ENCODE peak calls at places on chromosomes 4 and X, in six cellular contexts. P is aorta, Q is substantia nigra, D is brain microvascular endothelial cell, N is psoas muscle, H is mesendoderm. Y is an unnamed sample.
A peak's percentile ranks its signal among the peaks of the same experiment; 100 is the strongest.

GRCh38 chr4:153349206-153349805 is 4.8 kb downstream of the MND1 start:
- DNase-seq in P (no peak), Q (no peak), D (no peak), N (no peak), H (no peak), Y (no peak)

GRCh38 chrX:72280210-72280882 is 3.3 kb upstream of the RPS4X start:
- DNase-seq in P (no peak), Q (no peak), D (no peak), N (no peak), H (no peak), Y (no peak)

GRCh38 chr4:25330905-25331816 is 18.6 kb downstream of the ZCCHC4 start:
- DNase-seq in P (no peak), Q (no peak), D (no peak), N (no peak), H (no peak), Y (no peak)

GRCh38 chr4:168784786-168785461 is 225.1 kb downstream of the CBR4 start:
- DNase-seq in P (no peak), Q (no peak), D (no peak), N (no peak), H (peak; percentile 34), Y (no peak)

GRCh38 chr4:1274871-1275270 is 14.8 kb upstream of the MAEA start:
- DNase-seq in P (no peak), Q (no peak), D (no peak), N (no peak), H (no peak), Y (no peak)

GRCh38 chr4:139547979-139548378 is 8.0 kb downstream of the SETD7 start:
- DNase-seq in P (no peak), Q (no peak), D (no peak), N (no peak), H (no peak), Y (no peak)

GRCh38 chrX:19846995-19847790 is 40.2 kb downstream of the SH3KBP1 start:
- DNase-seq in P (no peak), Q (no peak), D (peak; percentile 83), N (no peak), H (peak; percentile 86), Y (no peak)

GRCh38 chrX:120311632-120312000 is 355 bp upstream of the TMEM255A start:
- DNase-seq in P (no peak), Q (no peak), D (no peak), N (no peak), H (no peak), Y (no peak)

GRCh38 chr4:1511441-1512041 is 105.3 kb upstream of the NKX1-1 start:
- DNase-seq in P (peak; percentile 74), Q (no peak), D (peak; percentile 49), N (peak; percentile 78), H (peak; percentile 79), Y (peak; percentile 46)

GRCh38 chrX:43559643-43560042 is 96.5 kb upstream of the MAOA start:
- DNase-seq in P (no peak), Q (peak; percentile 0), D (peak; percentile 22), N (no peak), H (peak; percentile 85), Y (no peak)

GRCh38 chrX:140502491-140503229 is 2.2 kb downstream of the SOX3 start:
- DNase-seq in P (no peak), Q (no peak), D (no peak), N (no peak), H (peak; percentile 37), Y (no peak)

GRCh38 chr4:98484031-98484430 is 174.4 kb downstream of the TSPAN5 start:
- DNase-seq in P (no peak), Q (no peak), D (no peak), N (no peak), H (no peak), Y (no peak)

GRCh38 chr4:44927361-44928061 is 201.2 kb upstream of the GNPDA2 start:
- DNase-seq in P (no peak), Q (no peak), D (no peak), N (no peak), H (peak; percentile 54), Y (no peak)

GRCh38 chrX:153551135-153551534 is 33.7 kb downstream of the ATP2B3 start:
- DNase-seq in P (no peak), Q (no peak), D (peak; percentile 16), N (no peak), H (no peak), Y (no peak)

GRCh38 chr4:43339435-43339834 is 446.9 kb downstream of the GRXCR1 start:
- DNase-seq in P (no peak), Q (no peak), D (peak; percentile 13), N (no peak), H (no peak), Y (no peak)

GRCh38 chr4:143281507-143282169 is 55.0 kb upstream of the GAB1 start:
- DNase-seq in P (no peak), Q (no peak), D (no peak), N (no peak), H (no peak), Y (no peak)

GRCh38 chr4:24382381-24382780 is 202.0 kb downstream of the DHX15 start:
- DNase-seq in P (no peak), Q (no peak), D (no peak), N (no peak), H (no peak), Y (no peak)

GRCh38 chr4:118033148-118034060 is 882 bp upstream of the NDST3 start:
- DNase-seq in P (peak; percentile 77), Q (no peak), D (no peak), N (peak; percentile 60), H (peak; percentile 75), Y (peak; percentile 62)

GRCh38 chr4:14833053-14833452 is 169.2 kb upstream of the CPEB2 start:
- DNase-seq in P (no peak), Q (no peak), D (no peak), N (no peak), H (no peak), Y (no peak)

GRCh38 chr4:16684083-16684482 is 214.4 kb downstream of the LDB2 start:
- DNase-seq in P (no peak), Q (no peak), D (peak; percentile 94), N (no peak), H (no peak), Y (no peak)

GRCh38 chr4:83504544-83504943 is 19.6 kb upstream of the ABRAXAS1 start:
- DNase-seq in P (no peak), Q (no peak), D (no peak), N (no peak), H (no peak), Y (no peak)

GRCh38 chr4:140943486-140943885 is 187.3 kb upstream of the TBC1D9 start:
- DNase-seq in P (no peak), Q (no peak), D (peak; percentile 64), N (no peak), H (no peak), Y (no peak)

GRCh38 chr4:54971474-54971950 is 153.9 kb downstream of the KDR start:
- DNase-seq in P (no peak), Q (no peak), D (peak; percentile 44), N (no peak), H (peak; percentile 78), Y (no peak)

GRCh38 chr4:1347410-1347864 is 429 bp downstream of the UVSSA start:
- DNase-seq in P (peak; percentile 92), Q (peak; percentile 52), D (peak; percentile 79), N (peak; percentile 88), H (peak; percentile 82), Y (peak; percentile 86)

GRCh38 chrX:45743081-45743533 is 542.4 kb upstream of the DIPK2B start:
- DNase-seq in P (no peak), Q (no peak), D (peak; percentile 46), N (no peak), H (peak; percentile 49), Y (no peak)

GRCh38 chrX:109475174-109475891 is 6.6 kb downstream of the GUCY2F start:
- DNase-seq in P (no peak), Q (peak; percentile 20), D (peak; percentile 53), N (no peak), H (peak; percentile 91), Y (no peak)

GRCh38 chrX:77899081-77899828 is at the start of gene COX7B:
- DNase-seq in P (no peak), Q (peak; percentile 48), D (peak; percentile 91), N (peak; percentile 58), H (peak; percentile 99), Y (peak; percentile 45)

GRCh38 chr4:159563257-159563656 is 460.4 kb downstream of the RAPGEF2 start:
- DNase-seq in P (no peak), Q (no peak), D (no peak), N (no peak), H (no peak), Y (no peak)

GRCh38 chrX:154654372-154654771 is 993 bp upstream of the CTAG2 start:
- DNase-seq in P (no peak), Q (no peak), D (no peak), N (no peak), H (no peak), Y (no peak)

GRCh38 chr4:83455300-83456183 is at the start of the genes HELQ and MRPS18C:
- DNase-seq in P (peak; percentile 96), Q (peak; percentile 91), D (peak; percentile 98), N (peak; percentile 97), H (peak; percentile 99), Y (peak; percentile 97)

GRCh38 chr4:40718571-40718970 is 31.2 kb upstream of the NSUN7 start:
- DNase-seq in P (no peak), Q (no peak), D (no peak), N (no peak), H (peak; percentile 27), Y (no peak)

GRCh38 chrX:123173833-123174232 is 10.2 kb upstream of the GRIA3 start:
- DNase-seq in P (no peak), Q (no peak), D (no peak), N (no peak), H (peak; percentile 34), Y (no peak)

GRCh38 chr4:183436417-183436816 is 8.0 kb upstream of the CDKN2AIP start:
- DNase-seq in P (no peak), Q (no peak), D (no peak), N (no peak), H (peak; percentile 34), Y (no peak)

GRCh38 chr4:174702974-174703478 is 126.0 kb downstream of the GLRA3 start:
- DNase-seq in P (no peak), Q (no peak), D (peak; percentile 14), N (no peak), H (peak; percentile 50), Y (no peak)

DNA sequence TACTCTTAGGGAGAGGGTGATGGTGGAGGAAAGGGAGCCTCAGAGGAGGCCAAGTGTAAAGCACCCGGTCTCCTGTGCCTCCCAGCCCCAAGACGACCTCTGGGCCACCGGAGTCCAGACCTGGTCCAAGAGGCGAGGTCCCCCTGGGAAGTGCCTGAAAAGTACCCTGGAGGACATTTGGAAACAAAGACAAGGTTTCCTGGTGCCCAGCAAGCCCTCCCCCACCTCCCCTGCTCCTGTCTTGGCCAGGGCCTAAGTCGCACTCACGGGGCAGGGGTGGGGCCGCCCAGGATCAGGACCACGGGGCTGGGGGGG is 532 bp upstream of the SH3BP2 start:
- DNase-seq in P (no peak), Q (no peak), D (no peak), N (no peak), H (no peak), Y (no peak)
- H3K27ac ChIP-seq in P (no peak overlapping the region), Q (no peak overlapping the region), D (no peak overlapping the region), N (peak overlapping the region; percentile 9), H (no peak overlapping the region), Y (peak overlapping the region; percentile 49)

GRCh38 chr4:4325321-4325720 is 35.3 kb downstream of the ZBTB49 start:
- DNase-seq in P (peak; percentile 28), Q (no peak), D (no peak), N (no peak), H (no peak), Y (no peak)
- H3K27ac ChIP-seq in P (no peak overlapping the region), Q (no peak overlapping the region), D (no peak overlapping the region), N (no peak overlapping the region), H (no peak overlapping the region), Y (peak overlapping the region; percentile 54)

GRCh38 chr4:138312536-138312911 is 70.4 kb upstream of the SLC7A11 start:
- DNase-seq in P (no peak), Q (no peak), D (no peak), N (no peak), H (no peak), Y (no peak)
- H3K27ac ChIP-seq in P (no peak overlapping the region), Q (no peak overlapping the region), D (no peak overlapping the region), N (no peak overlapping the region), H (no peak overlapping the region), Y (no peak overlapping the region)

GRCh38 chrX:74351760-74352159 is 47.8 kb downstream of the ZCCHC13 start:
- DNase-seq in P (no peak), Q (no peak), D (no peak), N (no peak), H (no peak), Y (no peak)
- H3K27ac ChIP-seq in P (no peak overlapping the region), Q (no peak overlapping the region), D (no peak overlapping the region), N (no peak overlapping the region), H (no peak overlapping the region), Y (no peak overlapping the region)

Y was measured in lower lobe of right lung.